ENCODE peak calls at places on chromosomes 11 and 22, in six cellular contexts. One of them, this sample, is unnamed. For H3K4me1, the result is how much of the 10 kb centered on the place peaks cover.

GRCh38 chr11:8018742-8019631 is 31.9 kb downstream of the EIF3F start:
- DNase-seq in sigmoid colon: peak
- DNase-seq in RWPE2: no peak
- DNase-seq in heart left ventricle: peak
- DNase-seq in iPS DF 6.9: peak
- DNase-seq in A549: peak
- DNase-seq in this sample: peak

GRCh38 chr11:72771507-72771906 is 19.3 kb upstream of the ARAP1 start:
- DNase-seq in RWPE2: no peak
- DNase-seq in A549: no peak
- DNase-seq in sigmoid colon: no peak
- DNase-seq in heart left ventricle: no peak
- DNase-seq in iPS DF 6.9: no peak
- DNase-seq in this sample: no peak

GRCh38 chr11:118530180-118530682 is 761 bp upstream of the TMEM25 start:
- DNase-seq in heart left ventricle: no peak
- DNase-seq in A549: no peak
- DNase-seq in sigmoid colon: no peak
- DNase-seq in iPS DF 6.9: no peak
- DNase-seq in RWPE2: no peak
- DNase-seq in this sample: no peak

GRCh38 chr11:70506986-70507385 is 108.7 kb downstream of the CTTN start:
- DNase-seq in RWPE2: no peak
- DNase-seq in heart left ventricle: peak
- DNase-seq in sigmoid colon: no peak
- DNase-seq in iPS DF 6.9: no peak
- DNase-seq in A549: no peak
- DNase-seq in this sample: no peak

GRCh38 chr11:74493816-74494630 is 499 bp upstream of the LIPT2 start:
- DNase-seq in iPS DF 6.9: no peak
- DNase-seq in A549: peak
- DNase-seq in sigmoid colon: no peak
- DNase-seq in RWPE2: peak
- DNase-seq in heart left ventricle: no peak
- DNase-seq in this sample: no peak

GRCh38 chr11:105033344-105033743 is 1.6 kb downstream of the CASP1 start:
- DNase-seq in heart left ventricle: no peak
- DNase-seq in sigmoid colon: no peak
- DNase-seq in A549: no peak
- DNase-seq in iPS DF 6.9: no peak
- DNase-seq in RWPE2: no peak
- DNase-seq in this sample: no peak

GRCh38 chr11:20310596-20311394 is 52.7 kb upstream of the HTATIP2 start:
- DNase-seq in RWPE2: no peak
- DNase-seq in heart left ventricle: no peak
- DNase-seq in sigmoid colon: no peak
- DNase-seq in iPS DF 6.9: no peak
- DNase-seq in A549: no peak
- DNase-seq in this sample: no peak

GRCh38 chr11:127003260-127003981 is 2.9 kb upstream of the KIRREL3 start:
- DNase-seq in sigmoid colon: no peak
- DNase-seq in RWPE2: no peak
- DNase-seq in A549: peak
- DNase-seq in iPS DF 6.9: peak
- DNase-seq in heart left ventricle: no peak
- DNase-seq in this sample: no peak

GRCh38 chr11:100687032-100687629 is at the start of gene ARHGAP42:
- DNase-seq in iPS DF 6.9: no peak
- DNase-seq in A549: peak
- DNase-seq in RWPE2: peak
- DNase-seq in sigmoid colon: peak
- DNase-seq in heart left ventricle: peak
- DNase-seq in this sample: no peak

GRCh38 chr11:116879789-116880402 is 42.5 kb upstream of the APOA1 start:
- DNase-seq in sigmoid colon: no peak
- DNase-seq in iPS DF 6.9: peak
- DNase-seq in heart left ventricle: no peak
- DNase-seq in RWPE2: no peak
- DNase-seq in A549: peak
- DNase-seq in this sample: peak

GRCh38 chr11:32071811-32072210 is 19.1 kb upstream of the RCN1 start:
- DNase-seq in heart left ventricle: no peak
- DNase-seq in iPS DF 6.9: no peak
- DNase-seq in RWPE2: no peak
- DNase-seq in A549: peak
- DNase-seq in sigmoid colon: no peak
- DNase-seq in this sample: no peak

GRCh38 chr22:43889366-43890253 is 2.2 kb downstream of the PNPLA5 start:
- DNase-seq in heart left ventricle: no peak
- DNase-seq in iPS DF 6.9: no peak
- DNase-seq in RWPE2: no peak
- DNase-seq in sigmoid colon: peak
- DNase-seq in A549: peak
- DNase-seq in this sample: no peak

GRCh38 chr22:40345801-40346177 is 511 bp upstream of the ADSL start:
- DNase-seq in sigmoid colon: no peak
- DNase-seq in heart left ventricle: peak
- DNase-seq in iPS DF 6.9: no peak
- DNase-seq in RWPE2: no peak
- DNase-seq in A549: no peak
- DNase-seq in this sample: peak

GRCh38 chr11:130181295-130182272 is 22.0 kb downstream of the ST14 start:
- DNase-seq in RWPE2: no peak
- DNase-seq in heart left ventricle: no peak
- DNase-seq in sigmoid colon: no peak
- DNase-seq in A549: peak
- DNase-seq in iPS DF 6.9: no peak
- DNase-seq in this sample: no peak

GRCh38 chr11:116993599-116993998 is 104.6 kb downstream of the SIK3 start:
- DNase-seq in iPS DF 6.9: no peak
- DNase-seq in A549: no peak
- DNase-seq in RWPE2: no peak
- DNase-seq in sigmoid colon: no peak
- DNase-seq in heart left ventricle: no peak
- DNase-seq in this sample: peak

GRCh38 chr22:26646158-26646557 is 11.2 kb upstream of the MIAT start:
- DNase-seq in RWPE2: no peak
- DNase-seq in heart left ventricle: no peak
- DNase-seq in sigmoid colon: no peak
- DNase-seq in A549: no peak
- DNase-seq in iPS DF 6.9: no peak
- DNase-seq in this sample: no peak

GRCh38 chr11:119783466-119784400 is 54.7 kb upstream of the NECTIN1 start:
- DNase-seq in sigmoid colon: no peak
- DNase-seq in RWPE2: no peak
- DNase-seq in A549: no peak
- DNase-seq in iPS DF 6.9: no peak
- DNase-seq in heart left ventricle: peak
- DNase-seq in this sample: no peak

GRCh38 chr11:11735586-11735985 is 106.2 kb upstream of the USP47 start:
- DNase-seq in A549: no peak
- DNase-seq in heart left ventricle: no peak
- DNase-seq in RWPE2: no peak
- DNase-seq in iPS DF 6.9: no peak
- DNase-seq in sigmoid colon: no peak
- DNase-seq in this sample: no peak

DNA sequence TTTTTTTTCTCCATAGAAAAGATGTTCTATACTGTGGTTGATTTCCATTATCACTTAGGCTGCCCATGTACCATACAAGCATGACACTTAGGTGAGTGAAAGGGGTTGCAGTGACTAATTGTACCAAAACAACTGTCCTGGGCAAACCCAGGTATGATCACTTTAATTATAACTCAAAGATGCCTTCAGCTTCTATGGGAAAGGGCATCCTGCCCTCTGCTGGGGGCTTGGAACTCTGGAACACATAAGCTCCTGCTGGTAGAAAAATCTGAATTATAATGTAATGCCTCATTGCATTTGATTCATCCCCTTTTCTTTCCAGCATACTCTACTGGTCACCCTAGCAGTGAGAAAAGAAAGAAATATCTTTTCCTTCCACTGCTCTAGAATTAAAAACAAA is 206.3 kb downstream of the DDX10 start:
- DNase-seq in RWPE2: no peak
- DNase-seq in heart left ventricle: no peak
- DNase-seq in A549: peak
- DNase-seq in iPS DF 6.9: peak
- DNase-seq in sigmoid colon: no peak
- DNase-seq in this sample: no peak
- H3K4me1 ChIP-seq in RWPE2: under half
- H3K4me1 ChIP-seq in heart left ventricle: under half
- H3K4me1 ChIP-seq in A549: under half
- H3K4me1 ChIP-seq in iPS DF 6.9: under half
- H3K4me1 ChIP-seq in sigmoid colon: under half
- H3K4me1 ChIP-seq in this sample: under half

DNA sequence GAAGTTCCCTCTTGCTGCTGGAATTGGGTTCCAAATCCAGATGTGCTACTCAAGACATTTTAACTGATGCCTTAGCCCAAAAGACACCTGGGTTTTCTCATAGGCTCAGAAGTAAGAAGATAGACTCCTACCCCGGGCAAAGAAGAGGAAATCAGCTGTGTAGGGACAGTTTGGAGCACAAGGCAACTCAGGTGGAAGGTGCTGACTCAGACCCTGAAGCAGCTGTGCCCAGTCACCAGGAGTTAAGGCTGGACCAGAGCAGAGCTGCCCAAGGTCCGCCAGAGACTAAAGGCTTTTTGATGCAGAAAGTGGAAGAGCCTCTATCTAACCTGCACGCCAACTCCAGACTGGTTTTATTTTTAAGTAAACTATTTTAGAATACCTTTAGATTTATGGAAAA is 20.6 kb upstream of the RAB1B start:
- DNase-seq in RWPE2: no peak
- DNase-seq in sigmoid colon: no peak
- DNase-seq in heart left ventricle: no peak
- DNase-seq in A549: no peak
- DNase-seq in iPS DF 6.9: no peak
- DNase-seq in this sample: no peak
- H3K4me1 ChIP-seq in RWPE2: under half
- H3K4me1 ChIP-seq in sigmoid colon: under half
- H3K4me1 ChIP-seq in heart left ventricle: under half
- H3K4me1 ChIP-seq in A549: under half
- H3K4me1 ChIP-seq in iPS DF 6.9: under half
- H3K4me1 ChIP-seq in this sample: under half

DNA sequence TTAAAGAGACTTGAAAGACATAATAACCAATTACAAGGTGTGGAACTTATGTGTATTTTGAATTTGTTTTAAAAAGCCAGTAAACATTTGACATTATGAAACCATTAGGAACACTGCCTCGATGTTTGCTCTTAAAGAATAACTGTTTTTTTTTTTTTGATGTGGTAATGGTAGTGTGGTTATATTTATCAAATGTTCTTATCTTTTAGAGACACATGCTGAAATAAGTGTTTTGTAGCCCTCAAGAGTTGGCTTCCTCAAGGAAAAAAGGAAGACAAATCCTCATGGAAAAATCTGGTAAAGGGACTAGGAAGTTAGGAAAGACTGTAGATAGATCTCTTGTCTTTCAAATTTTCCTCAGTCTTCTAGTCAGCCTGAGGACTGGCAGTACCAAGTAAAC is 2.2 kb upstream of the ABTB2 start:
- DNase-seq in heart left ventricle: no peak
- DNase-seq in iPS DF 6.9: no peak
- DNase-seq in RWPE2: no peak
- DNase-seq in A549: no peak
- DNase-seq in sigmoid colon: no peak
- DNase-seq in this sample: no peak
- H3K4me1 ChIP-seq in heart left ventricle: under half
- H3K4me1 ChIP-seq in iPS DF 6.9: under half
- H3K4me1 ChIP-seq in RWPE2: under half
- H3K4me1 ChIP-seq in A549: under half
- H3K4me1 ChIP-seq in sigmoid colon: under half
- H3K4me1 ChIP-seq in this sample: under half

GRCh38 chr22:21826204-21826603 is 41.2 kb downstream of the MAPK1 start:
- DNase-seq in RWPE2: no peak
- DNase-seq in heart left ventricle: no peak
- DNase-seq in iPS DF 6.9: no peak
- DNase-seq in A549: no peak
- DNase-seq in sigmoid colon: no peak
- DNase-seq in this sample: no peak
- H3K4me1 ChIP-seq in RWPE2: under half
- H3K4me1 ChIP-seq in heart left ventricle: half or more
- H3K4me1 ChIP-seq in iPS DF 6.9: under half
- H3K4me1 ChIP-seq in A549: under half
- H3K4me1 ChIP-seq in sigmoid colon: under half
- H3K4me1 ChIP-seq in this sample: under half

GRCh38 chr11:102143867-102144266 is 33.6 kb downstream of the YAP1 start:
- DNase-seq in RWPE2: no peak
- DNase-seq in iPS DF 6.9: no peak
- DNase-seq in sigmoid colon: no peak
- DNase-seq in A549: no peak
- DNase-seq in heart left ventricle: no peak
- DNase-seq in this sample: no peak
- H3K4me1 ChIP-seq in RWPE2: half or more
- H3K4me1 ChIP-seq in iPS DF 6.9: under half
- H3K4me1 ChIP-seq in sigmoid colon: under half
- H3K4me1 ChIP-seq in A549: under half
- H3K4me1 ChIP-seq in heart left ventricle: half or more
- H3K4me1 ChIP-seq in this sample: under half

GRCh38 chr22:19210188-19210587 is 31.7 kb upstream of the SLC25A1 start:
- DNase-seq in heart left ventricle: no peak
- DNase-seq in RWPE2: no peak
- DNase-seq in iPS DF 6.9: no peak
- DNase-seq in sigmoid colon: no peak
- DNase-seq in A549: no peak
- DNase-seq in this sample: no peak
- H3K4me1 ChIP-seq in heart left ventricle: under half
- H3K4me1 ChIP-seq in RWPE2: under half
- H3K4me1 ChIP-seq in iPS DF 6.9: under half
- H3K4me1 ChIP-seq in sigmoid colon: under half
- H3K4me1 ChIP-seq in A549: under half
- H3K4me1 ChIP-seq in this sample: under half

DNA sequence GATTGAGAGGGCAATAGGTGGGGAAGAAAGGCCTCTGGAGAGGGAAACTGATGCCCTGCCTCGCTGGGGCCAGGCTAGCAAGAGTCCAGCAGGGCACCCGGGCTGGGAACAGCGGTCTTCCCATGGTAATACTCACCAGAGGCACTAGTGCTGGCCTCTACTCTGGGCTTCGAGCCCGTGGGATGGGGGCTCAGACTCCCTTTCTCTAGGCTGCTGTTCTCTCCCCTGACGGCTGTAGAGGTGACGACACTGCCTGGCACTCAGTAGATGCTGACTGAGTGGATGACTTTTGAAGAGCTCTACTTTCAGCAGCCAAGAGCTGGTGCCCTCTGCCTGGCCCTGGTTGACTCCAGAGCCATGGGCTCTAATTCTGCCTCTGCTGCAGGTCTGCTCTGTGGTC is 818 bp upstream of the C1QTNF4 start:
- DNase-seq in A549: no peak
- DNase-seq in heart left ventricle: peak
- DNase-seq in iPS DF 6.9: no peak
- DNase-seq in RWPE2: no peak
- DNase-seq in sigmoid colon: no peak
- DNase-seq in this sample: no peak
- H3K4me1 ChIP-seq in A549: under half
- H3K4me1 ChIP-seq in heart left ventricle: under half
- H3K4me1 ChIP-seq in iPS DF 6.9: under half
- H3K4me1 ChIP-seq in RWPE2: under half
- H3K4me1 ChIP-seq in sigmoid colon: under half
- H3K4me1 ChIP-seq in this sample: under half

GRCh38 chr11:35949242-35949641 is 5.4 kb downstream of the LDLRAD3 start:
- DNase-seq in A549: no peak
- DNase-seq in iPS DF 6.9: no peak
- DNase-seq in RWPE2: no peak
- DNase-seq in heart left ventricle: no peak
- DNase-seq in sigmoid colon: no peak
- DNase-seq in this sample: no peak
- H3K4me1 ChIP-seq in A549: under half
- H3K4me1 ChIP-seq in iPS DF 6.9: under half
- H3K4me1 ChIP-seq in RWPE2: under half
- H3K4me1 ChIP-seq in heart left ventricle: under half
- H3K4me1 ChIP-seq in sigmoid colon: under half
- H3K4me1 ChIP-seq in this sample: under half

This sample was measured in CD8-positive, alpha-beta memory T cell.